ENCODE peak calls at places on chromosomes 3 and 15, in six cellular contexts. A is activated effector memory CD4-positive, alpha-beta T cell treated with anti-CD3 and anti-CD28 coated beads, Interleukin-2, amount 50 U/mL, for 16 hours; H is Caco-2; R is stimulated activated CD4-positive, alpha-beta T cell treated with anti-CD3 and anti-CD28 coated beads, Interleukin-15, amount 100 ng/mL, for 1 hour; X is naive thymus-derived CD4-positive, alpha-beta T cell; E is putamen. D is an unnamed sample.

GRCh38 chr3:136772709-136773108 is 20.5 kb upstream of the STAG1 start:
- DNase-seq in A (no peak), H (no peak), R (no peak), X (no peak), E (no peak), D (no peak)

GRCh38 chr3:23159929-23160328 is 43.2 kb upstream of the UBE2E2 start:
- DNase-seq in A (no peak), H (no peak), R (no peak), X (no peak), E (no peak), D (no peak)

GRCh38 chr3:98776114-98776513 is 13.0 kb downstream of the ST3GAL6 start:
- DNase-seq in A (no peak), H (no peak), R (no peak), X (no peak), E (no peak), D (no peak)

GRCh38 chr15:25711691-25712090 is 151.4 kb downstream of the ATP10A start:
- DNase-seq in A (peak; percentile 43), H (no peak), R (no peak), X (no peak), E (no peak), D (no peak)

GRCh38 chr3:192038726-192039125 is 577.8 kb downstream of the PYDC2 start:
- DNase-seq in A (no peak), H (no peak), R (no peak), X (no peak), E (no peak), D (no peak)

GRCh38 chr3:197001106-197001971 is 28.3 kb downstream of the MELTF start:
- DNase-seq in A (no peak), H (peak; percentile 26), R (no peak), X (no peak), E (no peak), D (no peak)

GRCh38 chr3:57078366-57079220 is 18.1 kb downstream of the SPATA12 start:
- DNase-seq in A (peak; percentile 66), H (peak; percentile 79), R (no peak), X (peak; percentile 17), E (peak; percentile 39), D (no peak)

GRCh38 chr3:47266709-47267489 is 15.7 kb downstream of the KIF9 start:
- DNase-seq in A (peak; percentile 78), H (no peak), R (peak; percentile 11), X (no peak), E (peak; percentile 51), D (no peak)

GRCh38 chr3:14452676-14453367 is 50.4 kb downstream of the SLC6A6 start:
- DNase-seq in A (no peak), H (no peak), R (no peak), X (no peak), E (peak; percentile 91), D (no peak)

GRCh38 chr15:41691471-41691870 is 31.3 kb downstream of the MGA start:
- DNase-seq in A (no peak), H (no peak), R (no peak), X (no peak), E (no peak), D (no peak)

GRCh38 chr3:172673210-172673679 is 37.6 kb downstream of the NCEH1 start:
- DNase-seq in A (peak; percentile 82), H (peak; percentile 82), R (no peak), X (peak; percentile 35), E (no peak), D (no peak)

GRCh38 chr15:60391722-60392340 is 6.0 kb downstream of the ANXA2 start:
- DNase-seq in A (no peak), H (no peak), R (no peak), X (no peak), E (no peak), D (no peak)

GRCh38 chr3:196949750-196950149 is 7.4 kb upstream of the NCBP2 start:
- DNase-seq in A (no peak), H (no peak), R (no peak), X (no peak), E (no peak), D (no peak)

GRCh38 chr3:8757551-8758518 is 11.6 kb downstream of the OXTR start:
- DNase-seq in A (no peak), H (no peak), R (no peak), X (no peak), E (no peak), D (no peak)

GRCh38 chr15:94287794-94288246 is 56.5 kb downstream of the MCTP2 start:
- DNase-seq in A (no peak), H (no peak), R (no peak), X (no peak), E (no peak), D (no peak)

GRCh38 chr15:99104788-99105515 is at the start of gene SYNM:
- DNase-seq in A (peak; percentile 70), H (peak; percentile 73), R (no peak), X (peak; percentile 13), E (peak; percentile 81), D (peak; percentile 25)

GRCh38 chr3:27483117-27484001 is 825 bp downstream of the SLC4A7 start:
- DNase-seq in A (peak; percentile 77), H (peak; percentile 41), R (no peak), X (peak; percentile 38), E (peak; percentile 43), D (no peak)

GRCh38 chr3:190120161-190121060 is at the start of gene P3H2:
- DNase-seq in A (no peak), H (peak; percentile 86), R (no peak), X (no peak), E (peak; percentile 80), D (no peak)

GRCh38 chr15:38085104-38085503 is 150.7 kb downstream of the TMCO5A start:
- DNase-seq in A (peak; percentile 64), H (no peak), R (no peak), X (no peak), E (no peak), D (no peak)

GRCh38 chr15:94875550-94875949 is 644.2 kb downstream of the MCTP2 start:
- DNase-seq in A (no peak), H (no peak), R (no peak), X (no peak), E (no peak), D (no peak)

GRCh38 chr15:50418041-50418583 is 6.1 kb upstream of the USP8 start:
- DNase-seq in A (no peak), H (no peak), R (no peak), X (no peak), E (no peak), D (no peak)

GRCh38 chr15:89068325-89068784 is 19.9 kb upstream of the ABHD2 start:
- DNase-seq in A (peak; percentile 76), H (no peak), R (no peak), X (no peak), E (no peak), D (no peak)

GRCh38 chr3:52317178-52317577 is 1.1 kb downstream of the DNAH1 start:
- DNase-seq in A (no peak), H (no peak), R (no peak), X (no peak), E (no peak), D (no peak)

GRCh38 chr15:40872791-40873526 is 1.1 kb downstream of the RHOV start:
- DNase-seq in A (no peak), H (no peak), R (no peak), X (no peak), E (no peak), D (no peak)

GRCh38 chr3:14201881-14202684 is 23.5 kb downstream of the LSM3 start:
- DNase-seq in A (no peak), H (peak; percentile 75), R (no peak), X (no peak), E (no peak), D (no peak)

GRCh38 chr3:190877925-190878324 is 15.4 kb upstream of the GMNC start:
- DNase-seq in A (no peak), H (no peak), R (no peak), X (no peak), E (no peak), D (no peak)

GRCh38 chr3:126354776-126355175 is 2.4 kb downstream of the KLF15 start:
- DNase-seq in A (no peak), H (no peak), R (no peak), X (no peak), E (no peak), D (no peak)

GRCh38 chr15:95162967-95163531 is 931.7 kb downstream of the MCTP2 start:
- DNase-seq in A (no peak), H (no peak), R (no peak), X (no peak), E (no peak), D (no peak)

GRCh38 chr15:49589030-49589429 is 31.6 kb downstream of the FAM227B start:
- DNase-seq in A (no peak), H (no peak), R (no peak), X (no peak), E (no peak), D (no peak)

GRCh38 chr3:69439683-69440270 is 53.9 kb upstream of the FRMD4B start:
- DNase-seq in A (no peak), H (no peak), R (no peak), X (no peak), E (peak; percentile 55), D (no peak)

GRCh38 chr3:31377045-31377642 is 155.6 kb upstream of the STT3B start:
- DNase-seq in A (no peak), H (peak; percentile 85), R (no peak), X (no peak), E (no peak), D (no peak)

GRCh38 chr3:72295276-72295973 is 510.5 kb upstream of the PROK2 start:
- DNase-seq in A (no peak), H (no peak), R (no peak), X (no peak), E (no peak), D (no peak)

GRCh38 chr3:120093119-120093922 is 926 bp downstream of the GSK3B start:
- DNase-seq in A (peak; percentile 73), H (no peak), R (no peak), X (no peak), E (peak; percentile 40), D (no peak)

GRCh38 chr3:172367205-172368105 is 80.8 kb downstream of the GHSR start:
- DNase-seq in A (no peak), H (no peak), R (no peak), X (no peak), E (no peak), D (no peak)

GRCh38 chr3:184337315-184337714 is at the start of gene FAM131A:
- DNase-seq in A (no peak), H (no peak), R (no peak), X (no peak), E (peak; percentile 70), D (no peak)